ENCODE peak calls at places on chromosomes 16 and 17, in eight cellular contexts. One of them, this sample, is unnamed.

GRCh38 chr16:1870365-1871082 is 1.4 kb downstream of the MEIOB start:
- DNase-seq in LoVo: peak; percentile 49
- DNase-seq in mucosa of gallbladder: no peak
- DNase-seq in substantia nigra: no peak
- DNase-seq in activated naive CD8-positive, alpha-beta T cell treated with anti-CD3 and anti-CD28 coated beads, Interleukin-2, amount 50 U/mL, for 24 hours: no peak
- DNase-seq in HS-5: peak; percentile 52
- DNase-seq in NCI-H1048: no peak
- DNase-seq in aorta: peak; percentile 25
- DNase-seq in this sample: no peak

GRCh38 chr16:49557070-49557446 is 183.5 kb downstream of the C16orf78 start:
- DNase-seq in LoVo: no peak
- DNase-seq in mucosa of gallbladder: no peak
- DNase-seq in substantia nigra: no peak
- DNase-seq in activated naive CD8-positive, alpha-beta T cell treated with anti-CD3 and anti-CD28 coated beads, Interleukin-2, amount 50 U/mL, for 24 hours: no peak
- DNase-seq in HS-5: no peak
- DNase-seq in NCI-H1048: no peak
- DNase-seq in aorta: no peak
- DNase-seq in this sample: no peak

GRCh38 chr17:52536466-52536865 is 378.0 kb upstream of the CA10 start:
- DNase-seq in LoVo: no peak
- DNase-seq in mucosa of gallbladder: peak; percentile 52
- DNase-seq in substantia nigra: no peak
- DNase-seq in activated naive CD8-positive, alpha-beta T cell treated with anti-CD3 and anti-CD28 coated beads, Interleukin-2, amount 50 U/mL, for 24 hours: no peak
- DNase-seq in HS-5: no peak
- DNase-seq in NCI-H1048: no peak
- DNase-seq in aorta: peak; percentile 24
- DNase-seq in this sample: no peak

GRCh38 chr17:63838586-63839184 is 3.8 kb downstream of the SMARCD2 start:
- DNase-seq in LoVo: no peak
- DNase-seq in mucosa of gallbladder: peak; percentile 87
- DNase-seq in substantia nigra: peak; percentile 91
- DNase-seq in activated naive CD8-positive, alpha-beta T cell treated with anti-CD3 and anti-CD28 coated beads, Interleukin-2, amount 50 U/mL, for 24 hours: no peak
- DNase-seq in HS-5: no peak
- DNase-seq in NCI-H1048: no peak
- DNase-seq in aorta: peak; percentile 95
- DNase-seq in this sample: no peak

GRCh38 chr17:49708515-49709161 is 874 bp upstream of the SLC35B1 start:
- DNase-seq in LoVo: peak; percentile 5
- DNase-seq in mucosa of gallbladder: no peak
- DNase-seq in substantia nigra: no peak
- DNase-seq in activated naive CD8-positive, alpha-beta T cell treated with anti-CD3 and anti-CD28 coated beads, Interleukin-2, amount 50 U/mL, for 24 hours: no peak
- DNase-seq in HS-5: peak; percentile 33
- DNase-seq in NCI-H1048: no peak
- DNase-seq in aorta: no peak
- DNase-seq in this sample: no peak

GRCh38 chr16:87207509-87207908 is 109.7 kb downstream of the C16orf95 start:
- DNase-seq in LoVo: no peak
- DNase-seq in mucosa of gallbladder: no peak
- DNase-seq in substantia nigra: no peak
- DNase-seq in activated naive CD8-positive, alpha-beta T cell treated with anti-CD3 and anti-CD28 coated beads, Interleukin-2, amount 50 U/mL, for 24 hours: no peak
- DNase-seq in HS-5: no peak
- DNase-seq in NCI-H1048: no peak
- DNase-seq in aorta: no peak
- DNase-seq in this sample: no peak

GRCh38 chr16:65196696-65197095 is 74.8 kb upstream of the CDH11 start:
- DNase-seq in LoVo: no peak
- DNase-seq in mucosa of gallbladder: no peak
- DNase-seq in substantia nigra: no peak
- DNase-seq in activated naive CD8-positive, alpha-beta T cell treated with anti-CD3 and anti-CD28 coated beads, Interleukin-2, amount 50 U/mL, for 24 hours: no peak
- DNase-seq in HS-5: no peak
- DNase-seq in NCI-H1048: no peak
- DNase-seq in aorta: no peak
- DNase-seq in this sample: no peak

GRCh38 chr16:27485811-27486210 is 63.9 kb downstream of the GTF3C1 start:
- DNase-seq in LoVo: no peak
- DNase-seq in mucosa of gallbladder: no peak
- DNase-seq in substantia nigra: no peak
- DNase-seq in activated naive CD8-positive, alpha-beta T cell treated with anti-CD3 and anti-CD28 coated beads, Interleukin-2, amount 50 U/mL, for 24 hours: no peak
- DNase-seq in HS-5: no peak
- DNase-seq in NCI-H1048: no peak
- DNase-seq in aorta: peak; percentile 50
- DNase-seq in this sample: no peak

GRCh38 chr17:49519781-49520180 is 24.7 kb downstream of the NGFR start:
- DNase-seq in LoVo: no peak
- DNase-seq in mucosa of gallbladder: no peak
- DNase-seq in substantia nigra: no peak
- DNase-seq in activated naive CD8-positive, alpha-beta T cell treated with anti-CD3 and anti-CD28 coated beads, Interleukin-2, amount 50 U/mL, for 24 hours: no peak
- DNase-seq in HS-5: no peak
- DNase-seq in NCI-H1048: no peak
- DNase-seq in aorta: peak; percentile 70
- DNase-seq in this sample: no peak

GRCh38 chr17:38327936-38328335 is 15.8 kb downstream of the GPR179 start:
- DNase-seq in LoVo: no peak
- DNase-seq in mucosa of gallbladder: no peak
- DNase-seq in substantia nigra: no peak
- DNase-seq in activated naive CD8-positive, alpha-beta T cell treated with anti-CD3 and anti-CD28 coated beads, Interleukin-2, amount 50 U/mL, for 24 hours: no peak
- DNase-seq in HS-5: no peak
- DNase-seq in NCI-H1048: no peak
- DNase-seq in aorta: no peak
- DNase-seq in this sample: no peak

GRCh38 chr17:68734911-68735310 is 133.7 kb upstream of the FAM20A start:
- DNase-seq in LoVo: no peak
- DNase-seq in mucosa of gallbladder: no peak
- DNase-seq in substantia nigra: no peak
- DNase-seq in activated naive CD8-positive, alpha-beta T cell treated with anti-CD3 and anti-CD28 coated beads, Interleukin-2, amount 50 U/mL, for 24 hours: no peak
- DNase-seq in HS-5: no peak
- DNase-seq in NCI-H1048: no peak
- DNase-seq in aorta: no peak
- DNase-seq in this sample: no peak

GRCh38 chr16:14354561-14355351 is 275.3 kb downstream of the PARN start:
- DNase-seq in LoVo: no peak
- DNase-seq in mucosa of gallbladder: no peak
- DNase-seq in substantia nigra: no peak
- DNase-seq in activated naive CD8-positive, alpha-beta T cell treated with anti-CD3 and anti-CD28 coated beads, Interleukin-2, amount 50 U/mL, for 24 hours: peak; percentile 23
- DNase-seq in HS-5: no peak
- DNase-seq in NCI-H1048: no peak
- DNase-seq in aorta: no peak
- DNase-seq in this sample: no peak

GRCh38 chr17:82302991-82303943 is 14.1 kb downstream of the CD7 start:
- DNase-seq in LoVo: no peak
- DNase-seq in mucosa of gallbladder: no peak
- DNase-seq in substantia nigra: no peak
- DNase-seq in activated naive CD8-positive, alpha-beta T cell treated with anti-CD3 and anti-CD28 coated beads, Interleukin-2, amount 50 U/mL, for 24 hours: no peak
- DNase-seq in HS-5: no peak
- DNase-seq in NCI-H1048: no peak
- DNase-seq in aorta: no peak
- DNase-seq in this sample: peak; percentile 36

GRCh38 chr16:4894276-4895150 is 42.4 kb downstream of the PPL start:
- DNase-seq in LoVo: no peak
- DNase-seq in mucosa of gallbladder: no peak
- DNase-seq in substantia nigra: no peak
- DNase-seq in activated naive CD8-positive, alpha-beta T cell treated with anti-CD3 and anti-CD28 coated beads, Interleukin-2, amount 50 U/mL, for 24 hours: no peak
- DNase-seq in HS-5: no peak
- DNase-seq in NCI-H1048: no peak
- DNase-seq in aorta: no peak
- DNase-seq in this sample: no peak

GRCh38 chr16:1470543-1471251 is 4.1 kb downstream of the CLCN7 start:
- DNase-seq in LoVo: no peak
- DNase-seq in mucosa of gallbladder: no peak
- DNase-seq in substantia nigra: no peak
- DNase-seq in activated naive CD8-positive, alpha-beta T cell treated with anti-CD3 and anti-CD28 coated beads, Interleukin-2, amount 50 U/mL, for 24 hours: no peak
- DNase-seq in HS-5: no peak
- DNase-seq in NCI-H1048: no peak
- DNase-seq in aorta: no peak
- DNase-seq in this sample: no peak

GRCh38 chr17:37392024-37392590 is 14.5 kb downstream of the ACACA start:
- DNase-seq in LoVo: peak; percentile 33
- DNase-seq in mucosa of gallbladder: no peak
- DNase-seq in substantia nigra: no peak
- DNase-seq in activated naive CD8-positive, alpha-beta T cell treated with anti-CD3 and anti-CD28 coated beads, Interleukin-2, amount 50 U/mL, for 24 hours: no peak
- DNase-seq in HS-5: peak; percentile 67
- DNase-seq in NCI-H1048: no peak
- DNase-seq in aorta: no peak
- DNase-seq in this sample: no peak

This sample was measured in CD4-positive, alpha-beta T cell.